ENCODE peak calls at places on chromosome 2, in eight cellular contexts. V is aorta; A is HCT116; D is right cardiac atrium; N is CD4-positive, CD25-positive, alpha-beta regulatory T cell; F is transverse colon; Z is mucosa of descending colon; U is DND-41. O is an unnamed sample.

GRCh38 chr2:13968811-13969210 is 663.7 kb upstream of the LRATD1 start:
- DNase-seq in V (no peak), A (no peak), D (no peak), N (no peak), F (no peak), Z (no peak), U (no peak), O (no peak)

GRCh38 chr2:110741491-110741980 is 9.2 kb downstream of the ACOXL start:
- DNase-seq in V (no peak), A (no peak), D (no peak), N (no peak), F (no peak), Z (no peak), U (peak; percentile 72), O (no peak)

GRCh38 chr2:12918138-12918840 is 201.6 kb downstream of the TRIB2 start:
- DNase-seq in V (no peak), A (no peak), D (no peak), N (no peak), F (no peak), Z (no peak), U (no peak), O (no peak)

GRCh38 chr2:33223851-33224250 is 252.6 kb upstream of the RASGRP3 start:
- DNase-seq in V (no peak), A (no peak), D (no peak), N (no peak), F (no peak), Z (no peak), U (no peak), O (no peak)

GRCh38 chr2:161223139-161223732 is 63.0 kb downstream of the TANK start:
- DNase-seq in V (no peak), A (peak; percentile 37), D (no peak), N (no peak), F (no peak), Z (peak; percentile 39), U (no peak), O (no peak)

GRCh38 chr2:22995576-22995975 is 389.4 kb upstream of the KLHL29 start:
- DNase-seq in V (no peak), A (no peak), D (no peak), N (no peak), F (no peak), Z (no peak), U (no peak), O (no peak)

GRCh38 chr2:39994151-39994550 is 215.1 kb upstream of the THUMPD2 start:
- DNase-seq in V (no peak), A (no peak), D (no peak), N (no peak), F (no peak), Z (no peak), U (no peak), O (no peak)

GRCh38 chr2:177474904-177475474 is 82.4 kb downstream of the AGPS start:
- DNase-seq in V (no peak), A (peak; percentile 19), D (no peak), N (no peak), F (no peak), Z (no peak), U (no peak), O (no peak)

GRCh38 chr2:44706584-44707553 is 234.6 kb upstream of the SIX3 start:
- DNase-seq in V (no peak), A (no peak), D (no peak), N (no peak), F (no peak), Z (no peak), U (no peak), O (no peak)

GRCh38 chr2:100228967-100229366 is 86.6 kb upstream of the AFF3 start:
- DNase-seq in V (no peak), A (no peak), D (no peak), N (no peak), F (no peak), Z (no peak), U (no peak), O (no peak)

GRCh38 chr2:37616674-37616999 is 54.8 kb downstream of the CDC42EP3 start:
- DNase-seq in V (no peak), A (no peak), D (no peak), N (no peak), F (no peak), Z (no peak), U (no peak), O (no peak)

GRCh38 chr2:12305931-12306330 is 410.8 kb upstream of the TRIB2 start:
- DNase-seq in V (no peak), A (no peak), D (no peak), N (no peak), F (no peak), Z (no peak), U (no peak), O (no peak)

GRCh38 chr2:241794250-241794823 is 14.7 kb upstream of the NEU4 start:
- DNase-seq in V (no peak), A (no peak), D (peak; percentile 6), N (no peak), F (peak; percentile 21), Z (peak; percentile 33), U (no peak), O (no peak)

GRCh38 chr2:72603481-72603880 is 222.4 kb downstream of the EXOC6B start:
- DNase-seq in V (no peak), A (no peak), D (no peak), N (no peak), F (no peak), Z (no peak), U (no peak), O (peak; percentile 58)

GRCh38 chr2:96174251-96175144 is 29.3 kb upstream of the DUSP2 start:
- DNase-seq in V (peak; percentile 81), A (peak; percentile 39), D (peak; percentile 88), N (peak; percentile 72), F (peak; percentile 86), Z (peak; percentile 89), U (peak; percentile 82), O (peak; percentile 84)

GRCh38 chr2:33136570-33136969 is 189.8 kb downstream of the LTBP1 start:
- DNase-seq in V (no peak), A (no peak), D (no peak), N (no peak), F (no peak), Z (no peak), U (no peak), O (no peak)

GRCh38 chr2:226403360-226403759 is 396.3 kb downstream of the IRS1 start:
- DNase-seq in V (no peak), A (no peak), D (no peak), N (no peak), F (no peak), Z (no peak), U (no peak), O (no peak)

DNA sequence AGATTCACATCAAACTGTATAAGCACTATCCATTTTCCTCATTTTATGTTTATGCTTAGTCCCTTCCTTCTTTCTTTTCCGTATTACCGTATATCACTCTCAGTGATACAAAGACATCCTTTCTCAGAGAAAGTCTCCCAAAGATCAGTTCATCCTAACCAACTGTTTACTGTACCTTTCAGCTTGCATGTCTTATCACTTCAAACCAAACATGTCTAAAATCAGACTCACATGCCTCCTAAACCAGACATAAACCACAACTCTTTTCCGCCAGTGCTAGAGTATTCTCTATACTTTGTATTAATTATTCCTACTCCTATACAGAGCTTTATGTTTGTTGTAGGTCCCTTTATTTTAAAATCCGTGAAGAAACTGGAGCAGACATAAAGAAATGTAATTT is 41.5 kb downstream of the KCMF1 start:
- DNase-seq in V (no peak), A (no peak), D (no peak), N (no peak), F (no peak), Z (no peak), U (no peak), O (no peak)
- H3K4me1 ChIP-seq in V (no peaks in the 10 kb centered on the region), A (peaks cover 30% of the 10 kb centered on the region), D (peaks cover 7% of the 10 kb centered on the region), N (peaks cover 22% of the 10 kb centered on the region), F (peaks cover 34% of the 10 kb centered on the region), Z (peaks cover 8% of the 10 kb centered on the region), U (no peaks in the 10 kb centered on the region), O (peaks cover 19% of the 10 kb centered on the region)

GRCh38 chr2:234681206-234681605 is 184.3 kb upstream of the ARL4C start:
- DNase-seq in V (no peak), A (no peak), D (no peak), N (no peak), F (no peak), Z (no peak), U (no peak), O (no peak)

GRCh38 chr2:234686088-234686890 is 189.4 kb upstream of the ARL4C start:
- DNase-seq in V (no peak), A (no peak), D (no peak), N (no peak), F (no peak), Z (no peak), U (no peak), O (peak; percentile 4)

GRCh38 chr2:234682492-234683228 is 185.8 kb upstream of the ARL4C start:
- DNase-seq in V (no peak), A (no peak), D (no peak), N (no peak), F (no peak), Z (no peak), U (no peak), O (no peak)

GRCh38 chr2:234680688-234681050 is 183.8 kb upstream of the ARL4C start:
- DNase-seq in V (no peak), A (no peak), D (no peak), N (no peak), F (no peak), Z (no peak), U (no peak), O (no peak)

GRCh38 chr2:234683950-234684349 is 187.1 kb upstream of the ARL4C start:
- DNase-seq in V (no peak), A (no peak), D (no peak), N (no peak), F (no peak), Z (no peak), U (no peak), O (no peak)
- H3K4me1 ChIP-seq in V (peaks cover 3% of the 10 kb centered on the region), A (peaks cover 60% of the 10 kb centered on the region), D (no peaks in the 10 kb centered on the region), N (no peaks in the 10 kb centered on the region), F (no peaks in the 10 kb centered on the region), Z (no peaks in the 10 kb centered on the region), U (no peaks in the 10 kb centered on the region), O (peaks cover 3% of the 10 kb centered on the region)

GRCh38 chr2:36362291-36362690 is 6.7 kb downstream of the CRIM1 start:
- DNase-seq in V (no peak), A (no peak), D (no peak), N (no peak), F (no peak), Z (no peak), U (no peak), O (no peak)
- H3K4me1 ChIP-seq in V (peaks cover 6% of the 10 kb centered on the region), A (peaks cover 85% of the 10 kb centered on the region), D (peaks cover 9% of the 10 kb centered on the region), N (peaks cover 10% of the 10 kb centered on the region), F (peaks cover 53% of the 10 kb centered on the region), Z (peaks cover 27% of the 10 kb centered on the region), U (no peaks in the 10 kb centered on the region), O (peaks cover 67% of the 10 kb centered on the region)

GRCh38 chr2:224524657-224525056 is 60.5 kb downstream of the CUL3 start:
- DNase-seq in V (no peak), A (no peak), D (no peak), N (no peak), F (no peak), Z (no peak), U (no peak), O (no peak)

GRCh38 chr2:224517963-224518362 is 67.2 kb downstream of the CUL3 start:
- DNase-seq in V (no peak), A (no peak), D (no peak), N (no peak), F (no peak), Z (no peak), U (no peak), O (no peak)

GRCh38 chr2:224520064-224520463 is 65.1 kb downstream of the CUL3 start:
- DNase-seq in V (no peak), A (no peak), D (no peak), N (peak; percentile 6), F (no peak), Z (no peak), U (no peak), O (no peak)

GRCh38 chr2:224518806-224519580 is 66.2 kb downstream of the CUL3 start:
- DNase-seq in V (no peak), A (no peak), D (no peak), N (no peak), F (no peak), Z (no peak), U (no peak), O (no peak)

GRCh38 chr2:224523626-224524577 is 61.3 kb downstream of the CUL3 start:
- DNase-seq in V (no peak), A (no peak), D (no peak), N (no peak), F (no peak), Z (no peak), U (no peak), O (no peak)
- H3K4me1 ChIP-seq in V (peaks cover 6% of the 10 kb centered on the region), A (no peaks in the 10 kb centered on the region), D (peaks cover 7% of the 10 kb centered on the region), N (peaks cover 93% of the 10 kb centered on the region), F (peaks cover 6% of the 10 kb centered on the region), Z (peaks cover 6% of the 10 kb centered on the region), U (no peaks in the 10 kb centered on the region), O (peaks cover 68% of the 10 kb centered on the region)

O was measured in thyroid gland.